ENCODE peak calls at places on chromosomes 3 and 15, in five cellular contexts. One of them, this sample, is unnamed.

GRCh38 chr15:97978408-97979130 is 18.1 kb downstream of the ARRDC4 start:
- DNase-seq in SHP77: no peak
- DNase-seq in pancreas: peak
- DNase-seq in GM04503: no peak
- DNase-seq in hepatic stellate cell: no peak
- DNase-seq in this sample: no peak

GRCh38 chr3:14991148-14991742 is 43.9 kb downstream of the NR2C2 start:
- DNase-seq in SHP77: no peak
- DNase-seq in pancreas: no peak
- DNase-seq in GM04503: no peak
- DNase-seq in hepatic stellate cell: no peak
- DNase-seq in this sample: no peak

GRCh38 chr15:95839367-95839782 is 491.1 kb upstream of the NR2F2 start:
- DNase-seq in SHP77: no peak
- DNase-seq in pancreas: no peak
- DNase-seq in GM04503: no peak
- DNase-seq in hepatic stellate cell: no peak
- DNase-seq in this sample: no peak

GRCh38 chr3:16173696-16174355 is 654 bp upstream of the GALNT15 start:
- DNase-seq in SHP77: no peak
- DNase-seq in pancreas: no peak
- DNase-seq in GM04503: peak
- DNase-seq in hepatic stellate cell: no peak
- DNase-seq in this sample: no peak

GRCh38 chr3:152556731-152557254 is 278.1 kb upstream of the P2RY1 start:
- DNase-seq in SHP77: no peak
- DNase-seq in pancreas: no peak
- DNase-seq in GM04503: peak
- DNase-seq in hepatic stellate cell: peak
- DNase-seq in this sample: no peak

GRCh38 chr15:26790118-26790517 is 17.3 kb upstream of the GABRB3 start:
- DNase-seq in SHP77: no peak
- DNase-seq in pancreas: no peak
- DNase-seq in GM04503: no peak
- DNase-seq in hepatic stellate cell: no peak
- DNase-seq in this sample: no peak

GRCh38 chr15:97728791-97729190 is 231.7 kb upstream of the ARRDC4 start:
- DNase-seq in SHP77: no peak
- DNase-seq in pancreas: no peak
- DNase-seq in GM04503: no peak
- DNase-seq in hepatic stellate cell: no peak
- DNase-seq in this sample: peak

GRCh38 chr3:113685124-113685523 is 11.3 kb downstream of the USF3 start:
- DNase-seq in SHP77: no peak
- DNase-seq in pancreas: no peak
- DNase-seq in GM04503: no peak
- DNase-seq in hepatic stellate cell: no peak
- DNase-seq in this sample: no peak

GRCh38 chr3:46406440-46406785 is 453 bp downstream of the CCR5AS start:
- DNase-seq in SHP77: no peak
- DNase-seq in pancreas: no peak
- DNase-seq in GM04503: no peak
- DNase-seq in hepatic stellate cell: no peak
- DNase-seq in this sample: no peak

GRCh38 chr3:42804831-42805821 is 836 bp upstream of the HIGD1A start:
- DNase-seq in SHP77: peak
- DNase-seq in pancreas: peak
- DNase-seq in GM04503: no peak
- DNase-seq in hepatic stellate cell: peak
- DNase-seq in this sample: no peak

GRCh38 chr3:114308830-114309229 is 15.0 kb downstream of the TIGIT start:
- DNase-seq in SHP77: no peak
- DNase-seq in pancreas: no peak
- DNase-seq in GM04503: no peak
- DNase-seq in hepatic stellate cell: no peak
- DNase-seq in this sample: no peak

GRCh38 chr15:101675796-101676582 is 23.8 kb upstream of the TM2D3 start:
- DNase-seq in SHP77: no peak
- DNase-seq in pancreas: no peak
- DNase-seq in GM04503: peak
- DNase-seq in hepatic stellate cell: peak
- DNase-seq in this sample: no peak

GRCh38 chr15:92273732-92274131 is 119.9 kb upstream of the ST8SIA2 start:
- DNase-seq in SHP77: no peak
- DNase-seq in pancreas: no peak
- DNase-seq in GM04503: no peak
- DNase-seq in hepatic stellate cell: no peak
- DNase-seq in this sample: no peak

GRCh38 chr3:169402667-169403360 is 260.7 kb downstream of the MECOM start:
- DNase-seq in SHP77: no peak
- DNase-seq in pancreas: no peak
- DNase-seq in GM04503: no peak
- DNase-seq in hepatic stellate cell: no peak
- DNase-seq in this sample: no peak

GRCh38 chr3:178705925-178706324 is 169.7 kb downstream of the KCNMB2 start:
- DNase-seq in SHP77: no peak
- DNase-seq in pancreas: no peak
- DNase-seq in GM04503: peak
- DNase-seq in hepatic stellate cell: no peak
- DNase-seq in this sample: no peak

GRCh38 chr15:96796841-96797240 is 466.3 kb downstream of the NR2F2 start:
- DNase-seq in SHP77: no peak
- DNase-seq in pancreas: no peak
- DNase-seq in GM04503: no peak
- DNase-seq in hepatic stellate cell: no peak
- DNase-seq in this sample: no peak

GRCh38 chr3:36701903-36702374 is 62.4 kb downstream of the DCLK3 start:
- DNase-seq in SHP77: no peak
- DNase-seq in pancreas: no peak
- DNase-seq in GM04503: peak
- DNase-seq in hepatic stellate cell: peak
- DNase-seq in this sample: no peak

GRCh38 chr3:78506581-78507195 is 1261.1 kb downstream of the ROBO1 start:
- DNase-seq in SHP77: no peak
- DNase-seq in pancreas: no peak
- DNase-seq in GM04503: no peak
- DNase-seq in hepatic stellate cell: no peak
- DNase-seq in this sample: no peak

GRCh38 chr15:70974004-70974832 is 81.6 kb downstream of the LRRC49 start:
- DNase-seq in SHP77: no peak
- DNase-seq in pancreas: no peak
- DNase-seq in GM04503: no peak
- DNase-seq in hepatic stellate cell: no peak
- DNase-seq in this sample: no peak

GRCh38 chr3:69182588-69183299 is 60.3 kb upstream of the LMOD3 start:
- DNase-seq in SHP77: no peak
- DNase-seq in pancreas: no peak
- DNase-seq in GM04503: peak
- DNase-seq in hepatic stellate cell: peak
- DNase-seq in this sample: no peak

GRCh38 chr3:183291511-183292031 is 38.5 kb downstream of the B3GNT5 start:
- DNase-seq in SHP77: no peak
- DNase-seq in pancreas: no peak
- DNase-seq in GM04503: no peak
- DNase-seq in hepatic stellate cell: no peak
- DNase-seq in this sample: no peak

GRCh38 chr3:25663324-25664065 is 1.2 kb downstream of the TOP2B start:
- DNase-seq in SHP77: peak
- DNase-seq in pancreas: peak
- DNase-seq in GM04503: no peak
- DNase-seq in hepatic stellate cell: no peak
- DNase-seq in this sample: no peak

GRCh38 chr3:69085543-69086132 is 901 bp downstream of the ARL6IP5 start:
- DNase-seq in SHP77: no peak
- DNase-seq in pancreas: peak
- DNase-seq in GM04503: no peak
- DNase-seq in hepatic stellate cell: peak
- DNase-seq in this sample: peak

GRCh38 chr15:89910891-89911626 is 1.7 kb downstream of the ARPIN start:
- DNase-seq in SHP77: no peak
- DNase-seq in pancreas: peak
- DNase-seq in GM04503: no peak
- DNase-seq in hepatic stellate cell: no peak
- DNase-seq in this sample: no peak

GRCh38 chr3:132006605-132007204 is 28.1 kb downstream of the CPNE4 start:
- DNase-seq in SHP77: peak
- DNase-seq in pancreas: peak
- DNase-seq in GM04503: no peak
- DNase-seq in hepatic stellate cell: no peak
- DNase-seq in this sample: no peak

GRCh38 chr15:98751767-98752166 is 103.4 kb downstream of the IGF1R start:
- DNase-seq in SHP77: no peak
- DNase-seq in pancreas: no peak
- DNase-seq in GM04503: no peak
- DNase-seq in hepatic stellate cell: no peak
- DNase-seq in this sample: no peak

GRCh38 chr3:47362704-47363103 is 18.1 kb upstream of the PTPN23 start:
- DNase-seq in SHP77: no peak
- DNase-seq in pancreas: no peak
- DNase-seq in GM04503: no peak
- DNase-seq in hepatic stellate cell: no peak
- DNase-seq in this sample: no peak

GRCh38 chr3:38131621-38132369 is 5.1 kb downstream of the ACAA1 start:
- DNase-seq in SHP77: peak
- DNase-seq in pancreas: no peak
- DNase-seq in GM04503: no peak
- DNase-seq in hepatic stellate cell: no peak
- DNase-seq in this sample: no peak

GRCh38 chr3:9395570-9396300 is 1.7 kb upstream of the SETD5 start:
- DNase-seq in SHP77: no peak
- DNase-seq in pancreas: no peak
- DNase-seq in GM04503: no peak
- DNase-seq in hepatic stellate cell: no peak
- DNase-seq in this sample: no peak

GRCh38 chr3:100611221-100611620 is 1.8 kb downstream of the ADGRG7 start:
- DNase-seq in SHP77: no peak
- DNase-seq in pancreas: no peak
- DNase-seq in GM04503: no peak
- DNase-seq in hepatic stellate cell: no peak
- DNase-seq in this sample: no peak

GRCh38 chr3:38458796-38459498 is 5.3 kb downstream of the ACVR2B start:
- DNase-seq in SHP77: peak
- DNase-seq in pancreas: peak
- DNase-seq in GM04503: no peak
- DNase-seq in hepatic stellate cell: no peak
- DNase-seq in this sample: no peak

GRCh38 chr3:146561879-146562278 is 17.5 kb upstream of the PLSCR1 start:
- DNase-seq in SHP77: no peak
- DNase-seq in pancreas: no peak
- DNase-seq in GM04503: no peak
- DNase-seq in hepatic stellate cell: no peak
- DNase-seq in this sample: no peak

GRCh38 chr3:156676467-156677119 is 2.2 kb downstream of the TIPARP start:
- DNase-seq in SHP77: peak
- DNase-seq in pancreas: no peak
- DNase-seq in GM04503: no peak
- DNase-seq in hepatic stellate cell: no peak
- DNase-seq in this sample: no peak

GRCh38 chr3:62100233-62100989 is 272.9 kb downstream of the FEZF2 start:
- DNase-seq in SHP77: no peak
- DNase-seq in pancreas: no peak
- DNase-seq in GM04503: no peak
- DNase-seq in hepatic stellate cell: no peak
- DNase-seq in this sample: no peak

GRCh38 chr3:197345381-197345780 is 47.0 kb upstream of the DLG1 start:
- DNase-seq in SHP77: no peak
- DNase-seq in pancreas: no peak
- DNase-seq in GM04503: no peak
- DNase-seq in hepatic stellate cell: no peak
- DNase-seq in this sample: no peak

GRCh38 chr3:107993771-107994170 is 97.1 kb downstream of the CD47 start:
- DNase-seq in SHP77: no peak
- DNase-seq in pancreas: no peak
- DNase-seq in GM04503: no peak
- DNase-seq in hepatic stellate cell: peak
- DNase-seq in this sample: no peak

GRCh38 chr15:85276921-85277320 is 103.5 kb upstream of the AKAP13 start:
- DNase-seq in SHP77: no peak
- DNase-seq in pancreas: no peak
- DNase-seq in GM04503: no peak
- DNase-seq in hepatic stellate cell: no peak
- DNase-seq in this sample: no peak

This sample was measured in substantia nigra.